ENCODE peak calls at places on chromosomes 7 and 10, in six cellular contexts. One of them, this sample, is unnamed.

GRCh38 chr10:60952846-60953220 is 8.8 kb upstream of the RHOBTB1 start:
- DNase-seq in OCI-LY7: no peak
- DNase-seq in cardiac muscle cell: no peak
- DNase-seq in left ventricle myocardium inferior: no peak
- DNase-seq in PC-3: no peak
- DNase-seq in suprapubic skin: no peak
- DNase-seq in this sample: no peak

GRCh38 chr7:24715171-24715570 is 42.1 kb downstream of the GSDME start:
- DNase-seq in suprapubic skin: no peak
- DNase-seq in PC-3: no peak
- DNase-seq in left ventricle myocardium inferior: no peak
- DNase-seq in cardiac muscle cell: no peak
- DNase-seq in OCI-LY7: peak
- DNase-seq in this sample: no peak

GRCh38 chr7:151686826-151687225 is 167.1 kb upstream of the RHEB start:
- DNase-seq in cardiac muscle cell: peak
- DNase-seq in OCI-LY7: no peak
- DNase-seq in left ventricle myocardium inferior: no peak
- DNase-seq in suprapubic skin: no peak
- DNase-seq in PC-3: no peak
- DNase-seq in this sample: no peak

GRCh38 chr10:127894146-127894545 is 1.4 kb upstream of the CLRN3 start:
- DNase-seq in cardiac muscle cell: no peak
- DNase-seq in suprapubic skin: no peak
- DNase-seq in left ventricle myocardium inferior: no peak
- DNase-seq in PC-3: no peak
- DNase-seq in OCI-LY7: no peak
- DNase-seq in this sample: no peak

GRCh38 chr7:80334185-80334584 is 177.7 kb downstream of the GNAT3 start:
- DNase-seq in suprapubic skin: no peak
- DNase-seq in PC-3: peak
- DNase-seq in cardiac muscle cell: no peak
- DNase-seq in left ventricle myocardium inferior: no peak
- DNase-seq in OCI-LY7: no peak
- DNase-seq in this sample: no peak

GRCh38 chr10:91632671-91633550 is at the start of gene PPP1R3C:
- DNase-seq in PC-3: no peak
- DNase-seq in cardiac muscle cell: peak
- DNase-seq in left ventricle myocardium inferior: peak
- DNase-seq in suprapubic skin: peak
- DNase-seq in OCI-LY7: no peak
- DNase-seq in this sample: peak

GRCh38 chr10:133339708-133340380 is 3.1 kb upstream of the CALY start:
- DNase-seq in cardiac muscle cell: no peak
- DNase-seq in suprapubic skin: no peak
- DNase-seq in left ventricle myocardium inferior: no peak
- DNase-seq in OCI-LY7: no peak
- DNase-seq in PC-3: no peak
- DNase-seq in this sample: no peak

GRCh38 chr10:61346946-61347345 is 106.2 kb downstream of the TMEM26 start:
- DNase-seq in OCI-LY7: no peak
- DNase-seq in cardiac muscle cell: no peak
- DNase-seq in left ventricle myocardium inferior: no peak
- DNase-seq in suprapubic skin: no peak
- DNase-seq in PC-3: no peak
- DNase-seq in this sample: no peak

GRCh38 chr10:113959383-113959760 is 84.3 kb upstream of the ADRB1 start:
- DNase-seq in left ventricle myocardium inferior: no peak
- DNase-seq in cardiac muscle cell: no peak
- DNase-seq in OCI-LY7: peak
- DNase-seq in suprapubic skin: no peak
- DNase-seq in PC-3: peak
- DNase-seq in this sample: no peak

GRCh38 chr7:77330169-77330882 is 85.8 kb downstream of the GSAP start:
- DNase-seq in cardiac muscle cell: peak
- DNase-seq in left ventricle myocardium inferior: no peak
- DNase-seq in PC-3: peak
- DNase-seq in OCI-LY7: peak
- DNase-seq in suprapubic skin: no peak
- DNase-seq in this sample: no peak

GRCh38 chr10:71840177-71840711 is 10.8 kb downstream of the PSAP start:
- DNase-seq in PC-3: peak
- DNase-seq in suprapubic skin: no peak
- DNase-seq in left ventricle myocardium inferior: peak
- DNase-seq in OCI-LY7: no peak
- DNase-seq in cardiac muscle cell: peak
- DNase-seq in this sample: no peak

GRCh38 chr7:5594616-5595544 is 171.2 kb upstream of the TNRC18 start:
- DNase-seq in PC-3: peak
- DNase-seq in OCI-LY7: no peak
- DNase-seq in left ventricle myocardium inferior: no peak
- DNase-seq in cardiac muscle cell: peak
- DNase-seq in suprapubic skin: no peak
- DNase-seq in this sample: no peak

GRCh38 chr10:23445591-23445990 is 6.7 kb downstream of the OTUD1 start:
- DNase-seq in cardiac muscle cell: no peak
- DNase-seq in suprapubic skin: no peak
- DNase-seq in PC-3: no peak
- DNase-seq in left ventricle myocardium inferior: no peak
- DNase-seq in OCI-LY7: no peak
- DNase-seq in this sample: no peak

GRCh38 chr10:66833023-66833422 is 92.8 kb upstream of the LRRTM3 start:
- DNase-seq in suprapubic skin: no peak
- DNase-seq in left ventricle myocardium inferior: no peak
- DNase-seq in PC-3: peak
- DNase-seq in cardiac muscle cell: no peak
- DNase-seq in OCI-LY7: no peak
- DNase-seq in this sample: no peak

GRCh38 chr10:35127289-35127891 is 744 bp downstream of the CREM start:
- DNase-seq in cardiac muscle cell: peak
- DNase-seq in PC-3: peak
- DNase-seq in left ventricle myocardium inferior: peak
- DNase-seq in OCI-LY7: peak
- DNase-seq in suprapubic skin: peak
- DNase-seq in this sample: peak

GRCh38 chr7:2777898-2778535 is 66.1 kb downstream of the GNA12 start:
- DNase-seq in cardiac muscle cell: no peak
- DNase-seq in left ventricle myocardium inferior: no peak
- DNase-seq in suprapubic skin: no peak
- DNase-seq in OCI-LY7: no peak
- DNase-seq in PC-3: no peak
- DNase-seq in this sample: no peak

GRCh38 chr7:7201583-7202374 is 19.4 kb downstream of the C1GALT1 start:
- DNase-seq in suprapubic skin: no peak
- DNase-seq in PC-3: peak
- DNase-seq in cardiac muscle cell: no peak
- DNase-seq in left ventricle myocardium inferior: no peak
- DNase-seq in OCI-LY7: peak
- DNase-seq in this sample: no peak

GRCh38 chr7:155558961-155559360 is 12.6 kb upstream of the CNPY1 start:
- DNase-seq in left ventricle myocardium inferior: no peak
- DNase-seq in OCI-LY7: no peak
- DNase-seq in cardiac muscle cell: no peak
- DNase-seq in PC-3: no peak
- DNase-seq in suprapubic skin: no peak
- DNase-seq in this sample: no peak

GRCh38 chr7:101232141-101232821 is 5.3 kb downstream of the CLDN15 start:
- DNase-seq in cardiac muscle cell: no peak
- DNase-seq in left ventricle myocardium inferior: no peak
- DNase-seq in PC-3: peak
- DNase-seq in suprapubic skin: no peak
- DNase-seq in OCI-LY7: no peak
- DNase-seq in this sample: no peak

GRCh38 chr7:47454066-47454950 is 127.6 kb downstream of the TNS3 start:
- DNase-seq in left ventricle myocardium inferior: no peak
- DNase-seq in PC-3: peak
- DNase-seq in cardiac muscle cell: no peak
- DNase-seq in suprapubic skin: no peak
- DNase-seq in OCI-LY7: no peak
- DNase-seq in this sample: peak

GRCh38 chr7:29606830-29607229 is 43.2 kb downstream of the PRR15 start:
- DNase-seq in left ventricle myocardium inferior: no peak
- DNase-seq in cardiac muscle cell: no peak
- DNase-seq in suprapubic skin: no peak
- DNase-seq in PC-3: no peak
- DNase-seq in OCI-LY7: no peak
- DNase-seq in this sample: no peak

GRCh38 chr7:16982640-16983103 is 100.9 kb upstream of the AGR3 start:
- DNase-seq in OCI-LY7: peak
- DNase-seq in PC-3: peak
- DNase-seq in left ventricle myocardium inferior: no peak
- DNase-seq in suprapubic skin: no peak
- DNase-seq in cardiac muscle cell: peak
- DNase-seq in this sample: no peak

GRCh38 chr7:107982463-107982862 is 20.5 kb downstream of the LAMB1 start:
- DNase-seq in suprapubic skin: no peak
- DNase-seq in cardiac muscle cell: no peak
- DNase-seq in PC-3: no peak
- DNase-seq in left ventricle myocardium inferior: no peak
- DNase-seq in OCI-LY7: no peak
- DNase-seq in this sample: no peak

GRCh38 chr7:94183289-94183749 is 179.2 kb upstream of the BET1 start:
- DNase-seq in left ventricle myocardium inferior: no peak
- DNase-seq in PC-3: peak
- DNase-seq in cardiac muscle cell: peak
- DNase-seq in suprapubic skin: no peak
- DNase-seq in OCI-LY7: no peak
- DNase-seq in this sample: peak

GRCh38 chr7:133602291-133602690 is 349.4 kb downstream of the EXOC4 start:
- DNase-seq in cardiac muscle cell: peak
- DNase-seq in suprapubic skin: no peak
- DNase-seq in OCI-LY7: no peak
- DNase-seq in PC-3: peak
- DNase-seq in left ventricle myocardium inferior: no peak
- DNase-seq in this sample: no peak

GRCh38 chr7:55931421-55932151 is 20.1 kb upstream of the MRPS17 start:
- DNase-seq in cardiac muscle cell: no peak
- DNase-seq in suprapubic skin: no peak
- DNase-seq in left ventricle myocardium inferior: no peak
- DNase-seq in OCI-LY7: no peak
- DNase-seq in PC-3: no peak
- DNase-seq in this sample: no peak

GRCh38 chr7:137935849-137936508 is 65.9 kb downstream of the CREB3L2 start:
- DNase-seq in PC-3: no peak
- DNase-seq in OCI-LY7: peak
- DNase-seq in cardiac muscle cell: no peak
- DNase-seq in suprapubic skin: no peak
- DNase-seq in left ventricle myocardium inferior: no peak
- DNase-seq in this sample: no peak

GRCh38 chr7:54672519-54672918 is 86.5 kb downstream of the SEC61G start:
- DNase-seq in left ventricle myocardium inferior: no peak
- DNase-seq in PC-3: no peak
- DNase-seq in cardiac muscle cell: no peak
- DNase-seq in OCI-LY7: no peak
- DNase-seq in suprapubic skin: no peak
- DNase-seq in this sample: no peak

GRCh38 chr7:141444956-141445355 is 106.3 kb upstream of the AGK start:
- DNase-seq in left ventricle myocardium inferior: no peak
- DNase-seq in suprapubic skin: no peak
- DNase-seq in PC-3: no peak
- DNase-seq in cardiac muscle cell: no peak
- DNase-seq in OCI-LY7: no peak
- DNase-seq in this sample: no peak

GRCh38 chr7:1238363-1239331 is 6.0 kb downstream of the UNCX start:
- DNase-seq in suprapubic skin: no peak
- DNase-seq in PC-3: no peak
- DNase-seq in cardiac muscle cell: no peak
- DNase-seq in left ventricle myocardium inferior: no peak
- DNase-seq in OCI-LY7: no peak
- DNase-seq in this sample: no peak

GRCh38 chr10:119706521-119707278 is 19.1 kb upstream of the INPP5F start:
- DNase-seq in PC-3: no peak
- DNase-seq in OCI-LY7: no peak
- DNase-seq in left ventricle myocardium inferior: no peak
- DNase-seq in suprapubic skin: no peak
- DNase-seq in cardiac muscle cell: no peak
- DNase-seq in this sample: no peak

GRCh38 chr10:78004215-78005026 is 24.9 kb downstream of the POLR3A start:
- DNase-seq in cardiac muscle cell: no peak
- DNase-seq in PC-3: no peak
- DNase-seq in OCI-LY7: no peak
- DNase-seq in suprapubic skin: no peak
- DNase-seq in left ventricle myocardium inferior: no peak
- DNase-seq in this sample: no peak
- H3K27ac ChIP-seq in cardiac muscle cell: no peak
- H3K27ac ChIP-seq in PC-3: no peak
- H3K27ac ChIP-seq in OCI-LY7: no peak
- H3K27ac ChIP-seq in suprapubic skin: no peak
- H3K27ac ChIP-seq in left ventricle myocardium inferior: no peak
- H3K27ac ChIP-seq in this sample: no peak

GRCh38 chr10:18651324-18652007 is at the start of gene NSUN6:
- DNase-seq in PC-3: peak
- DNase-seq in suprapubic skin: peak
- DNase-seq in cardiac muscle cell: peak
- DNase-seq in OCI-LY7: peak
- DNase-seq in left ventricle myocardium inferior: peak
- DNase-seq in this sample: peak
- TF ChIP-seq CTCF in PC-3: no peak
- TF ChIP-seq CTCF in suprapubic skin: no peak
- TF ChIP-seq CTCF in cardiac muscle cell: no peak
- TF ChIP-seq CTCF in OCI-LY7: no peak
- TF ChIP-seq CTCF in left ventricle myocardium inferior: peak
- TF ChIP-seq CTCF in this sample: no peak

GRCh38 chr7:148847815-148848726 is 36.0 kb downstream of the EZH2 start:
- DNase-seq in left ventricle myocardium inferior: no peak
- DNase-seq in suprapubic skin: no peak
- DNase-seq in cardiac muscle cell: no peak
- DNase-seq in PC-3: no peak
- DNase-seq in OCI-LY7: no peak
- DNase-seq in this sample: no peak
- H3K4me3 ChIP-seq in left ventricle myocardium inferior: no peak
- H3K4me3 ChIP-seq in suprapubic skin: no peak
- H3K4me3 ChIP-seq in cardiac muscle cell: no peak
- H3K4me3 ChIP-seq in PC-3: no peak
- H3K4me3 ChIP-seq in OCI-LY7: no peak
- H3K4me3 ChIP-seq in this sample: no peak

GRCh38 chr7:36299223-36299760 is 90.4 kb upstream of the ANLN start:
- DNase-seq in PC-3: no peak
- DNase-seq in OCI-LY7: no peak
- DNase-seq in left ventricle myocardium inferior: no peak
- DNase-seq in cardiac muscle cell: no peak
- DNase-seq in suprapubic skin: no peak
- DNase-seq in this sample: no peak

GRCh38 chr7:36299882-36300341 is 89.8 kb upstream of the ANLN start:
- DNase-seq in PC-3: no peak
- DNase-seq in left ventricle myocardium inferior: no peak
- DNase-seq in suprapubic skin: no peak
- DNase-seq in cardiac muscle cell: no peak
- DNase-seq in OCI-LY7: no peak
- DNase-seq in this sample: no peak

GRCh38 chr7:36303202-36304098 is 86.2 kb upstream of the ANLN start:
- DNase-seq in OCI-LY7: no peak
- DNase-seq in left ventricle myocardium inferior: peak
- DNase-seq in PC-3: peak
- DNase-seq in suprapubic skin: peak
- DNase-seq in cardiac muscle cell: peak
- DNase-seq in this sample: peak

GRCh38 chr7:36301914-36302771 is 87.5 kb upstream of the ANLN start:
- DNase-seq in cardiac muscle cell: peak
- DNase-seq in OCI-LY7: no peak
- DNase-seq in suprapubic skin: peak
- DNase-seq in left ventricle myocardium inferior: no peak
- DNase-seq in PC-3: peak
- DNase-seq in this sample: peak

GRCh38 chr7:36300696-36301350 is 88.8 kb upstream of the ANLN start:
- DNase-seq in OCI-LY7: no peak
- DNase-seq in left ventricle myocardium inferior: no peak
- DNase-seq in PC-3: peak
- DNase-seq in suprapubic skin: peak
- DNase-seq in cardiac muscle cell: peak
- DNase-seq in this sample: no peak
- H3K27ac ChIP-seq in OCI-LY7: no peak
- H3K27ac ChIP-seq in left ventricle myocardium inferior: peak
- H3K27ac ChIP-seq in PC-3: no peak
- H3K27ac ChIP-seq in suprapubic skin: peak
- H3K27ac ChIP-seq in cardiac muscle cell: no peak
- H3K27ac ChIP-seq in this sample: no peak

This sample was measured in coronary artery.